ENCODE peak calls at places on chromosomes 11 and 22, in six cellular contexts. P is sigmoid colon; V is psoas muscle; Z is dorsolateral prefrontal cortex; X is CD8-positive, alpha-beta T cell; N is fibroblast of the aortic adventitia. G is an unnamed sample.

GRCh38 chr11:97019754-97020153 is 629.9 kb downstream of the JRKL start:
- DNase-seq in P (no peak), Z (no peak), N (no peak), V (no peak), X (no peak), G (peak; percentile 37)

GRCh38 chr11:65419773-65420481 is 2.7 kb upstream of the NEAT1 start:
- DNase-seq in Z (peak; percentile 86), X (peak; percentile 60), P (peak; percentile 98), N (peak; percentile 97), V (peak; percentile 96), G (peak; percentile 97)

GRCh38 chr11:67468056-67468455 is 995 bp downstream of the TMEM134 start:
- DNase-seq in Z (no peak), X (no peak), V (no peak), N (peak; percentile 14), P (no peak), G (peak; percentile 95)

GRCh38 chr11:119481667-119482400 is 58.9 kb upstream of the THY1 start:
- DNase-seq in V (peak; percentile 64), N (no peak), P (no peak), X (no peak), Z (no peak), G (no peak)

GRCh38 chr11:78676026-78676557 is 101.4 kb upstream of the NARS2 start:
- DNase-seq in N (no peak), X (no peak), V (no peak), P (peak; percentile 41), Z (no peak), G (no peak)

GRCh38 chr11:111063711-111064110 is 181.8 kb upstream of the POU2AF2 start:
- DNase-seq in V (no peak), X (no peak), P (no peak), N (peak; percentile 12), Z (no peak), G (peak; percentile 47)

GRCh38 chr22:27110985-27111451 is 453.6 kb downstream of the MIAT start:
- DNase-seq in V (no peak), Z (no peak), N (peak; percentile 75), P (no peak), X (no peak), G (no peak)

GRCh38 chr11:3866206-3866605 is 10.7 kb downstream of the STIM1 start:
- DNase-seq in V (peak; percentile 59), X (no peak), P (no peak), N (no peak), Z (no peak), G (no peak)

GRCh38 chr22:16801088-16801487 is 24.1 kb downstream of the XKR3 start:
- DNase-seq in V (no peak), Z (no peak), X (no peak), P (no peak), N (no peak), G (no peak)

GRCh38 chr11:106137061-106137460 is 59.6 kb downstream of the AASDHPPT start:
- DNase-seq in P (no peak), X (no peak), V (no peak), Z (no peak), N (no peak), G (peak; percentile 30)

GRCh38 chr11:62539238-62539925 is 7.2 kb downstream of the AHNAK start:
- DNase-seq in Z (no peak), V (peak; percentile 90), N (peak; percentile 94), X (peak; percentile 57), P (peak; percentile 93), G (peak; percentile 89)

GRCh38 chr11:14384338-14384737 is 25.4 kb upstream of the RRAS2 start:
- DNase-seq in Z (no peak), X (no peak), V (no peak), P (no peak), N (peak; percentile 90), G (no peak)

GRCh38 chr11:33691051-33691864 is 9.4 kb downstream of the C11orf91 start:
- DNase-seq in P (no peak), V (no peak), N (no peak), Z (no peak), X (no peak), G (peak; percentile 63)

GRCh38 chr22:39090426-39091064 is 6.5 kb upstream of the APOBEC3H start:
- DNase-seq in N (no peak), Z (no peak), P (no peak), V (peak; percentile 56), X (peak; percentile 85), G (peak; percentile 94)

GRCh38 chr11:105003151-105003550 is 19.8 kb downstream of the CASP5 start:
- DNase-seq in P (no peak), N (no peak), V (no peak), Z (no peak), X (no peak), G (no peak)

GRCh38 chr11:105000797-105001196 is 22.2 kb downstream of the CASP5 start:
- DNase-seq in V (no peak), N (no peak), X (peak; percentile 60), Z (peak; percentile 41), P (no peak), G (peak; percentile 2)

GRCh38 chr11:105000167-105000566 is 22.8 kb downstream of the CASP5 start:
- DNase-seq in N (no peak), Z (no peak), V (no peak), P (no peak), X (peak; percentile 4), G (peak; percentile 6)

GRCh38 chr11:104997288-104997687 is 25.7 kb downstream of the CASP5 start:
- DNase-seq in X (no peak), Z (no peak), P (no peak), V (no peak), N (peak; percentile 50), G (peak; percentile 3)

GRCh38 chr11:104999716-105000115 is 23.3 kb downstream of the CASP5 start:
- DNase-seq in P (no peak), Z (no peak), V (no peak), N (no peak), X (no peak), G (no peak)
- TF ChIP-seq CTCF in P (no peak), Z (no peak), V (no peak), N (no peak), X (no peak), G (no peak)

DNA sequence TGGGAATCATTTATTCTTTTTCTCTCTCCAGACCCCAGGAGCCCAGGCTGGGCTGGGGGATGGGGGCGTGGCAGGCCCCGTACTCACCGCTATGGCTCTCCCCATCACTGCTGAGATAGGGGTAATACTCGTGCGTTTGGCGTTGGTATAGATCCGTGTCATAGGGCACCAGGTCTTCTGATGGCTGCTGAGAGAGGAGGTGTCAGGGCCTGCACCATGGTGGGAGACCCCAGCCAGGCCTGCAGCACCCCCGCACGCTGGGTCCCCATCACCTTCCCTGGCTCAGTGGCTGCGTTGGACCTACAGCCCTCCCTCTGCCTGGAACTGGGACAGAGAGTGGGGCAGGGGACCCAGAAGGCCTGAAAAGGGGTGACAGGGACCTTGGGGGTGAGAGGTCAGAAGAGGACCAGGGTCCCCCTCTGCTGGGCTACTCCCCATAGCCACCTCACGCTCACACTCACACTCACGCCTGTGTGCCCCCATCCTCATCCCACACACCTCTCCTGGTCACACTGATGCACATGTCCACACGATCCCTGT is 2.7 kb downstream of the SPI1 start:
- DNase-seq in Z (no peak), V (no peak), X (no peak), P (no peak), N (no peak), G (no peak)
- H3K4me3 ChIP-seq in Z (no peak overlapping the region), V (peak overlapping the region; percentile 30), X (no peak overlapping the region), P (peak overlapping the region; percentile 38), N (no peak overlapping the region), G (no peak overlapping the region)

GRCh38 chr11:103964390-103964789 is 72.0 kb upstream of the DDI1 start:
- DNase-seq in V (no peak), X (no peak), Z (no peak), P (no peak), N (no peak), G (no peak)
- TF ChIP-seq CTCF in V (no peak), X (no peak), Z (no peak), P (no peak), N (no peak), G (peak; percentile 23)

DNA sequence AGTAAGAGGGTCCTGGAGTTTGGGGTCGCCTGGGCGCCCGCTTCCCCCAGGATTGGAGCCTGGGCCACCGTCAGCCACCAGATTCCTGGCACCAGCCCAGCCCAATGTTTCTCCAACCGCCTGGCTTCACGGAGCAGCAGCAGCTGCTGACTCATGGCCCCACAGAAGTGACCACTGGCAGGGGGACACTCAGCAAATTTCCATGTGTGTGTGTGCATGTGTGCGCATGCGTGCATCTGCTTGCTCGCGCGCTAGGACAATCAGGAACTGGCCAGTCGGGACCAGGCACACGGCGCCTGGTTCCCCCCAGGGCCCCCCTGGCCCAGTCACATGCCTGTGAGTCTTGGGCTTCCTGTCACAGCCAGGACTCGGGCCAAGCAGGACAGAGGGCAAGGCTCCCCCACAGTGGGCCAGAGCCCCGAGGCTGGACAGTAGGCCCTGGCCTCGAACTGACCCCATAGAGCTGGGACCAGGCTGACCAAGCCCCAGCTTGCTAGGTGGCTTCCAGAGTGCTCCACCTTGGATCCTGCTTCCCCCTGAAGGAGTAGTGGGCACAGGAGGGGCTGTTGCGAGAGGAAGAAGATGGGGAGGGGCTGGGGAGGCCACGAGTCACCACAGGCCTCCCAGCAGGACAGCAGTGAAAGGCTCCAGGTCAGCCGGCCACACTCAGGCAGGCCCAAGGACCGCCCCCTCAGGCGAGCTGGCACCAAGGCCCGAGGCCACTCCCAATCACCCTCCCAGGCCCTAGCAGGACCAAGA is 3.2 kb downstream of the CTSD start:
- DNase-seq in V (peak; percentile 97), Z (peak; percentile 87), N (no peak), P (peak; percentile 92), X (no peak), G (no peak)
- H3K4me3 ChIP-seq in V (peak overlapping the region; percentile 100), Z (peak overlapping the region; percentile 1), N (no peak overlapping the region), P (no peak overlapping the region), X (no peak overlapping the region), G (no peak overlapping the region)

DNA sequence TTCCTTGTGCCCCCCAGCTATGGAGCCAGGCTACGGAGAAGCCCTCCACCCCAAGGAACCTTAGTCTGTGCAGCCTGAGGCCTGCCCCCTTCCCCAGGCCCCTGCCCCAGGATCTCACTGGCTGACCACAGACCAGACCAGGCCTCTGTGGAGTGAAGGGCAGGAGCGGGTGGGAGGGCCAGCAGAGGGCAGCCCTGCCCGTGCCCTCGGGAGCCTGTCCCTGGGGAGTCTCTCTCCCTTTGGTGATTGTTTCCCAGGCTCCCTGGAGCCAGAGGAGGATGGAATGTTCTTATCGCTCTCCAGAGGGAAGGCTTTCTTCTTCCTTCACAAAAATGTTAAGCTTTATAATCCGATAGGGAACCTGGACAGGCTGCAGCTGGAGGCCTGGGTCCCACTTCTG is 455.3 kb downstream of the SOX6 start:
- DNase-seq in N (no peak), P (no peak), Z (no peak), V (no peak), X (no peak), G (no peak)
- TF ChIP-seq CTCF in N (no peak), P (no peak), Z (no peak), V (peak; percentile 18), X (no peak), G (no peak)

G was measured in epithelial cell of esophagus.